ENCODE peak calls at places on chromosomes 2 and 18, in six cellular contexts. One of them, this sample, is unnamed. For H3K4me1, the result is how much of the 10 kb centered on the place peaks cover.

GRCh38 chr2:201419057-201419635 is 32.1 kb downstream of the TRAK2 start:
- DNase-seq in stomach: no peak
- DNase-seq in astrocyte: no peak
- DNase-seq in CD8-positive, alpha-beta memory T cell: no peak
- DNase-seq in aorta: no peak
- DNase-seq in HepG2: no peak
- DNase-seq in this sample: no peak

GRCh38 chr2:154140249-154141025 is 268.7 kb downstream of the GALNT13 start:
- DNase-seq in stomach: no peak
- DNase-seq in astrocyte: no peak
- DNase-seq in CD8-positive, alpha-beta memory T cell: no peak
- DNase-seq in aorta: no peak
- DNase-seq in HepG2: no peak
- DNase-seq in this sample: no peak

GRCh38 chr2:120826716-120827410 is 91.2 kb downstream of the GLI2 start:
- DNase-seq in stomach: no peak
- DNase-seq in astrocyte: no peak
- DNase-seq in CD8-positive, alpha-beta memory T cell: no peak
- DNase-seq in aorta: peak
- DNase-seq in HepG2: no peak
- DNase-seq in this sample: peak

GRCh38 chr2:124066776-124067175 is 41.7 kb downstream of the CNTNAP5 start:
- DNase-seq in stomach: no peak
- DNase-seq in astrocyte: no peak
- DNase-seq in CD8-positive, alpha-beta memory T cell: no peak
- DNase-seq in aorta: no peak
- DNase-seq in HepG2: no peak
- DNase-seq in this sample: no peak

GRCh38 chr2:170436077-170436943 is 258.4 kb downstream of the MYO3B start:
- DNase-seq in stomach: no peak
- DNase-seq in astrocyte: no peak
- DNase-seq in CD8-positive, alpha-beta memory T cell: no peak
- DNase-seq in aorta: no peak
- DNase-seq in HepG2: no peak
- DNase-seq in this sample: no peak

GRCh38 chr2:121532347-121532766 is 1.7 kb downstream of the RNU4ATAC start:
- DNase-seq in stomach: no peak
- DNase-seq in astrocyte: peak
- DNase-seq in CD8-positive, alpha-beta memory T cell: no peak
- DNase-seq in aorta: no peak
- DNase-seq in HepG2: peak
- DNase-seq in this sample: no peak

GRCh38 chr2:229713371-229714079 is 830 bp downstream of the DNER start:
- DNase-seq in stomach: peak
- DNase-seq in astrocyte: no peak
- DNase-seq in CD8-positive, alpha-beta memory T cell: no peak
- DNase-seq in aorta: peak
- DNase-seq in HepG2: no peak
- DNase-seq in this sample: peak

GRCh38 chr2:37306024-37306423 is 18.6 kb downstream of the PRKD3 start:
- DNase-seq in stomach: no peak
- DNase-seq in astrocyte: no peak
- DNase-seq in CD8-positive, alpha-beta memory T cell: no peak
- DNase-seq in aorta: no peak
- DNase-seq in HepG2: no peak
- DNase-seq in this sample: no peak

GRCh38 chr18:2515908-2516625 is 55.2 kb downstream of the METTL4 start:
- DNase-seq in stomach: no peak
- DNase-seq in astrocyte: peak
- DNase-seq in CD8-positive, alpha-beta memory T cell: no peak
- DNase-seq in aorta: no peak
- DNase-seq in HepG2: peak
- DNase-seq in this sample: no peak

GRCh38 chr2:235608200-235608591 is 114.4 kb downstream of the AGAP1 start:
- DNase-seq in stomach: no peak
- DNase-seq in astrocyte: no peak
- DNase-seq in CD8-positive, alpha-beta memory T cell: no peak
- DNase-seq in aorta: no peak
- DNase-seq in HepG2: no peak
- DNase-seq in this sample: peak

GRCh38 chr2:119744335-119744939 is 15.3 kb upstream of the PTPN4 start:
- DNase-seq in stomach: peak
- DNase-seq in astrocyte: no peak
- DNase-seq in CD8-positive, alpha-beta memory T cell: no peak
- DNase-seq in aorta: no peak
- DNase-seq in HepG2: peak
- DNase-seq in this sample: no peak

GRCh38 chr2:67240507-67240906 is 156.6 kb upstream of the ETAA1 start:
- DNase-seq in stomach: no peak
- DNase-seq in astrocyte: peak
- DNase-seq in CD8-positive, alpha-beta memory T cell: no peak
- DNase-seq in aorta: no peak
- DNase-seq in HepG2: no peak
- DNase-seq in this sample: no peak

GRCh38 chr18:27685807-27686412 is 491.0 kb downstream of the CDH2 start:
- DNase-seq in stomach: peak
- DNase-seq in astrocyte: peak
- DNase-seq in CD8-positive, alpha-beta memory T cell: no peak
- DNase-seq in aorta: no peak
- DNase-seq in HepG2: peak
- DNase-seq in this sample: peak

DNA sequence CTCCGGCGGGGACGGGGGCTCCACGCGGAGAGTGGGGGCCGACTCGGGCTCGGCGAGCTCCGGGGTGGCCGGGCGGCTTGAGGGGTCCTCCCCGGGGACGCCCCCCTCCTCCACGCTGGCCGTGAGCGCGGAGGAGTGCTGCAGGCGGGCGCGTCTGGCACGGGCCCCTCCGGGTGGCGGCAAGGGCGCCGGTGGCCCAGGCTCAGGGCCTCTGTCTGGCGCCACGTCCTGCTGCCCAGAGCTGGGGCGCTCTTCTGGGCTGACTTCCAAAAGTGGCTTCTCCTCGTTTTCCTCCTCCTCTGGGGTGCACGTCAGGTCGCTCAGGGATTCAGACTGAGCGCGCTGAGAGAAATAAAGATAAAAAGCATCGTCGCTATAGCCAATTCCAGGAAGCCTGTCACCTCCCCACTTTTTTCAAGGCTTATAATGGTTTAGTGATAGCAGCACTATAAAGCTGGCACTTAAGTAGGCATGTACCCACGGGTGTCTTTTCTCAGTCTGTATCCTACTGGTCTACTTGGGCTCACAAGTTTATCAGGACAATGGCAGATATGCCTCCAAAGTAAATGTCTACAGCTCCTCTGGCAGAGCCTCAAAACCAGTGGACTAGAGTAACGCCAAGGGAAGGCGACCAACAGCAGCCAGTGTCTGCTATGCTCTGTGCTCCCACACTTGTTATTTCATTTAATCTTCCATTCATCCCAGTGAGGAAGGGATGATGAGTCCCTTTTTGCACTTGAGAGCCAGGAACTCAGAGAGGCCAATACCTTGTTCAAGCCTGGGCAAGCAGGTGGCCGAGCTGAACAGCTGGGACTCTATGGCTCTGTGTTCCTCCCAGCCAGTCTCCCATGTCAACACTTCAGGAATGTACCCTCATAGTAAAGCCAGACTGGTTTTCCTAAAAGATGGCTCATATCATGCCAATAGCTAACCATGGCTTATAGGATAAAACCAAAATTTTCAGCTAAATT is 92.5 kb upstream of the MGAT4A start:
- DNase-seq in stomach: no peak
- DNase-seq in astrocyte: no peak
- DNase-seq in CD8-positive, alpha-beta memory T cell: peak
- DNase-seq in aorta: no peak
- DNase-seq in HepG2: no peak
- DNase-seq in this sample: peak
- H3K4me3 ChIP-seq in stomach: peak
- H3K4me3 ChIP-seq in astrocyte: no peak
- H3K4me3 ChIP-seq in CD8-positive, alpha-beta memory T cell: no peak
- H3K4me3 ChIP-seq in aorta: peak
- H3K4me3 ChIP-seq in HepG2: no peak
- H3K4me3 ChIP-seq in this sample: peak

DNA sequence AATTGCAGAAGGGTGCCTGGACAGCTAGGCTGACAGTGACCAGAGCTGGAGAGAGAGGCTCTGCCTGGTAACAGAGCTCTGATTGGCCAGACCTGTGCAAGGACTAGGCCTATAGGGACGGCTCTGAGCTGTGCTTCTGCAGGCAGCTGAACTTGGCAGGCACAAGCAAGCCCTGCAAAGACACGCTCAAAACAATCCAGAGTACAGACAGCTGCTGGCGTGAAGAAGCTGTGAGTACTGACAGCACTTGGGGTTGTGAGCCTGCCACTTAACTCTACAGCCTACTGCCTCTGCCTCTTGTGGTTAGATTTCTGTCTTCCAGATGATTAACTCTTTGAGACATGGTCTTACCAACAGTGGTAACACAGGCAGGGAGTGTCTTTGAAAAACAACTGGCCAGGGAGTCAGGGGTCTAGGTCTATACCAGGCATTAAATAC is 568.6 kb downstream of the TNS1 start:
- DNase-seq in stomach: peak
- DNase-seq in astrocyte: peak
- DNase-seq in CD8-positive, alpha-beta memory T cell: no peak
- DNase-seq in aorta: peak
- DNase-seq in HepG2: peak
- DNase-seq in this sample: peak
- H3K4me1 ChIP-seq in stomach: under half
- H3K4me1 ChIP-seq in astrocyte: under half
- H3K4me1 ChIP-seq in CD8-positive, alpha-beta memory T cell: under half
- H3K4me1 ChIP-seq in aorta: under half
- H3K4me1 ChIP-seq in HepG2: under half
- H3K4me1 ChIP-seq in this sample: under half

DNA sequence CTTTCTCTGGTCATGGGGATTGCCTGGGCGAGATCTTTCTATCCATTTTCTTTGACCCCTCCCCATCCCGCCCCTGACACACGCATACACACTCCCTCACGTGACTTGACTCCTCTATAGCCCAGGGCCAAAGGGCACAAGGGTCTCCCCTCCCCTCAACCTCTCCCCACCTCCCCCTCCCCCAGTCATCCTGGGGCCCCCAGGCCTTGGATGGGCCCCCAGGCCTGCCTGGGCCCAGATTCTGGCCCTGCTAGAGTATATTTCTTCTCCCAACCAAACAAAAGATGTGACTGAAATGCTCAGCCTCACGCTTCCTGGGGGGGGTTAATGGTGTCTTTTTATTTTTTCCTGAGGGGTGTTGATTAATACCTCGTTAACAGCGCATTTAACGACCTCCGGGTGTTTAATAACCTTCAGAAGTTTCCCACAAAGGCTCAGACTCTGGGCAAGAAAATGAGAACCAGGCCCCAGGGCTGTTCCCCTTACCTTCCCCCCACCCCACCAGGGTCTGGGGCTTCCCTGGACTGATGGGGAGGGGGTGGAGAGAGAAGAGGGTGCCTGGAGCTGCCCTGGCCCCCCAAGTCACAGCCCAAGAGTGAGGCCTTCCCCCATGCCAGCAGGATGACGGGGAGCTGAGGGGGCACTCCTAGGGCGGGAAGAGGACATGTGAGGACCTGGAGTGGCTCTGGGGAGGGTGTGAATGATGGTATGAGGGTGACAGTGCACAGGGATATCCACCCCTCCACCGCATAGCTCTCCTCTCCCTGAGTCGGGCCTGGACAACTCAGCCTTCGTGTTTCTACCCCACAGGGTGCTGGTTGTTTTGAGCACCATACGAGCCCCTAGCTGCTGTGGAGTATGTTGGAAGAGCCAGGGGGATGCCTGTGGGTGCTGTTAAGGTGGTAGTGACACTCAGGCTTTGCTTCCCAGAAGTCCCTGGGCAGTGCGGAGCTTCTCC is 3.6 kb downstream of the PKDCC start:
- DNase-seq in stomach: no peak
- DNase-seq in astrocyte: no peak
- DNase-seq in CD8-positive, alpha-beta memory T cell: no peak
- DNase-seq in aorta: no peak
- DNase-seq in HepG2: peak
- DNase-seq in this sample: peak
- H3K27ac ChIP-seq in stomach: peak
- H3K27ac ChIP-seq in astrocyte: no peak
- H3K27ac ChIP-seq in CD8-positive, alpha-beta memory T cell: no peak
- H3K27ac ChIP-seq in aorta: peak
- H3K27ac ChIP-seq in HepG2: peak
- H3K27ac ChIP-seq in this sample: peak

GRCh38 chr2:1750270-1750934 is 6.1 kb upstream of the PXDN start:
- DNase-seq in stomach: no peak
- DNase-seq in astrocyte: no peak
- DNase-seq in CD8-positive, alpha-beta memory T cell: no peak
- DNase-seq in aorta: no peak
- DNase-seq in HepG2: no peak
- DNase-seq in this sample: no peak

GRCh38 chr2:1752751-1753150 is 8.4 kb upstream of the PXDN start:
- DNase-seq in stomach: peak
- DNase-seq in astrocyte: no peak
- DNase-seq in CD8-positive, alpha-beta memory T cell: no peak
- DNase-seq in aorta: no peak
- DNase-seq in HepG2: no peak
- DNase-seq in this sample: peak

GRCh38 chr2:1754046-1754445 is 9.7 kb upstream of the PXDN start:
- DNase-seq in stomach: peak
- DNase-seq in astrocyte: no peak
- DNase-seq in CD8-positive, alpha-beta memory T cell: no peak
- DNase-seq in aorta: peak
- DNase-seq in HepG2: no peak
- DNase-seq in this sample: no peak

GRCh38 chr2:1750935-1751767 is 6.8 kb upstream of the PXDN start:
- DNase-seq in stomach: peak
- DNase-seq in astrocyte: peak
- DNase-seq in CD8-positive, alpha-beta memory T cell: peak
- DNase-seq in aorta: peak
- DNase-seq in HepG2: peak
- DNase-seq in this sample: peak

DNA sequence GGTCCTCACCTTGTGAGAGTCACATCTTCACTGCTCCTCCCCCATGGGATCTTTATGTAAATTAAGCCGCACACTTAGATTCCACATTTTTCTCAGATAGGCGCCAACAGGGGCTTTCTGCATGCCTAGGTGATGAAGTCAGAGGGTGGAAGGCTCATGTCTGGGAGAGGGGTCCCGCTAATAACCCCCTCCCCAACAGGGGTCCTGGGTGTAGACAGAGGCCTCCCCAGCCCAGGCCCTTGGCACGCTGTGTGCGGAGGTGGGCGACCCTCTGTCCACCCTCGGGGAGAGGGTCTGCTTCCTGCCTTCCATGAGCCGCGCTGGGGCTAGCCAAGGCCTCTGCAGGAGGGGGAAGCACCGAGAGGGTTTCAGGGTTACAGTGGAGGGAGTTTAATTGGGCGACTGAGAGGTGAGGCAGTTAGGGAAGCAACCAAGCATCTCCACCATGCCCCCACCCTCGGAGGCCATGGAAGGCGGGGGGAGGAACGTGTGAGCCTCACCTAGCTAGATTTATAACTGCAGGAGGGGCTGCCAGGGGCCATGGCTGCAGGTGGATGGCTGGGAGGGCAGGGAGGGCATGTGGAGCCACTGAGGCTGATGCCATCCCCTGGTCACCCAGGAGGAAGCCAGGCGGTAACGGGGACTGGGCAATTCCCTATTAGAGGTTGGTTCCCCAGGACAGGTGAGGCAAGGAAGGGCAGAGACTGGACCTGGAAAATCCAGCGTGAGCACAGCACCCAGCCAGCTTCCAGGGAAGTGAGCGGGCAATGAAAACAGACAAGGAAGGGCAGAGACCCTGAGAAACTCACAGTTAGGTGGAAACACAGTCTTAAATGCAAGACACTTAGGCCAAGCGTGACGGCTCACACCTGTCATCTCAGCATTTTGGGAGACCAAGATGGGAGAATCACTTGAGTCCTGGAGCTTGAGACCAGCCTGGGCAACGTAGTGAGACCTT is 7.7 kb upstream of the PXDN start:
- DNase-seq in stomach: peak
- DNase-seq in astrocyte: no peak
- DNase-seq in CD8-positive, alpha-beta memory T cell: no peak
- DNase-seq in aorta: peak
- DNase-seq in HepG2: no peak
- DNase-seq in this sample: no peak
- H3K4me3 ChIP-seq in stomach: no peak
- H3K4me3 ChIP-seq in astrocyte: no peak
- H3K4me3 ChIP-seq in CD8-positive, alpha-beta memory T cell: no peak
- H3K4me3 ChIP-seq in aorta: no peak
- H3K4me3 ChIP-seq in HepG2: no peak
- H3K4me3 ChIP-seq in this sample: no peak

This sample was measured in right cardiac atrium.